ENCODE peak calls at places on chromosome 2, in seven cellular contexts. G is aorta; M is activated T-helper 1 cell treated with anti-CD3 and anti-CD28 coated beads, Interleukin-12 subunit alpha, Interleukin-12 subunit beta, Interleukin-2, Interleukin-4 antibody, amounts not matched to agents 30 ng/mL and 10 ng/mL and 1 ng/mL, durations not matched to agents 14 hours and 24 hours and 36 hours; C is heart right ventricle; T is transverse colon; H is stimulated activated naive CD4-positive, alpha-beta T cell; X is Daoy. V is an unnamed sample.

GRCh38 chr2:236955675-236956618 is 129.7 kb upstream of the COPS8 start:
- DNase-seq in G (no peak), M (no peak), C (no peak), T (no peak), H (no peak), X (no peak), V (no peak)

GRCh38 chr2:177784449-177784845 is 288.1 kb downstream of the PDE11A start:
- DNase-seq in G (no peak), M (no peak), C (no peak), T (no peak), H (no peak), X (no peak), V (no peak)

GRCh38 chr2:73202156-73203054 is at the start of gene NOTO:
- DNase-seq in G (no peak), M (no peak), C (no peak), T (no peak), H (no peak), X (peak), V (no peak)

GRCh38 chr2:70992945-70993688 is 1.6 kb downstream of the TEX261 start:
- DNase-seq in G (peak), M (no peak), C (no peak), T (no peak), H (no peak), X (no peak), V (no peak)

GRCh38 chr2:72181616-72182015 is 34.0 kb upstream of the CYP26B1 start:
- DNase-seq in G (no peak), M (no peak), C (no peak), T (no peak), H (no peak), X (no peak), V (no peak)

GRCh38 chr2:35790292-35790691 is 565.3 kb upstream of the CRIM1 start:
- DNase-seq in G (no peak), M (no peak), C (no peak), T (no peak), H (no peak), X (no peak), V (no peak)

GRCh38 chr2:111712940-111713339 is 171.1 kb downstream of the ANAPC1 start:
- DNase-seq in G (no peak), M (no peak), C (no peak), T (no peak), H (no peak), X (no peak), V (no peak)

GRCh38 chr2:221750317-221750716 is 178.2 kb upstream of the EPHA4 start:
- DNase-seq in G (no peak), M (no peak), C (no peak), T (no peak), H (no peak), X (no peak), V (no peak)

GRCh38 chr2:73903313-73903712 is 10.5 kb downstream of the ACTG2 start:
- DNase-seq in G (no peak), M (no peak), C (no peak), T (no peak), H (no peak), X (no peak), V (no peak)

V was measured in heart left ventricle.